ENCODE peak calls at places on chromosome X, in eight cellular contexts. I is mesendoderm, Z is astrocyte, L is endothelial cell of umbilical vein, A is HCT116, W is PC-3, S is mammary epithelial cell, R is mesenchymal stem cell. D is an unnamed sample.

GRCh38 chrX:40908857-40909475 is 173.6 kb upstream of the MED14 start:
- DNase-seq in I (peak; percentile 29), Z (peak; percentile 83), L (no peak), A (peak; percentile 16), W (peak; percentile 81), S (peak; percentile 53), R (peak; percentile 51), D (no peak)

GRCh38 chrX:6325437-6325836 is 96.8 kb upstream of the NLGN4X start:
- DNase-seq in I (peak; percentile 60), Z (no peak), L (no peak), A (no peak), W (no peak), S (no peak), R (no peak), D (no peak)

GRCh38 chrX:24242649-24243556 is 71.0 kb downstream of the SUPT20HL2 start:
- DNase-seq in I (peak; percentile 38), Z (peak; percentile 27), L (no peak), A (no peak), W (no peak), S (no peak), R (peak; percentile 60), D (peak; percentile 29)

GRCh38 chrX:2608638-2609430 is 82.3 kb upstream of the CD99 start:
- DNase-seq in I (peak; percentile 91), Z (peak; percentile 67), L (peak; percentile 82), A (peak; percentile 48), W (peak; percentile 83), S (peak; percentile 84), R (peak; percentile 88), D (peak; percentile 93)

GRCh38 chrX:20680998-20681397 is 414.3 kb upstream of the RPS6KA3 start:
- DNase-seq in I (no peak), Z (no peak), L (no peak), A (no peak), W (peak; percentile 12), S (no peak), R (no peak), D (no peak)

GRCh38 chrX:38868941-38869378 is 67.7 kb downstream of the MID1IP1 start:
- DNase-seq in I (no peak), Z (peak; percentile 40), L (peak; percentile 1), A (no peak), W (peak; percentile 70), S (peak; percentile 37), R (peak; percentile 86), D (no peak)

GRCh38 chrX:129478516-129478915 is 44.8 kb downstream of the SMARCA1 start:
- DNase-seq in I (no peak), Z (peak; percentile 63), L (no peak), A (no peak), W (no peak), S (no peak), R (peak; percentile 73), D (no peak)

GRCh38 chrX:53086464-53086863 is 4.3 kb downstream of the TSPYL2 start:
- DNase-seq in I (no peak), Z (no peak), L (no peak), A (no peak), W (no peak), S (no peak), R (no peak), D (no peak)

GRCh38 chrX:154541896-154542722 is 4.5 kb downstream of the G6PD start:
- DNase-seq in I (peak; percentile 63), Z (peak; percentile 80), L (peak; percentile 93), A (peak; percentile 34), W (peak; percentile 96), S (peak; percentile 84), R (peak; percentile 91), D (peak; percentile 57)

GRCh38 chrX:115173181-115173580 is 16.0 kb upstream of the RBMXL3 start:
- DNase-seq in I (peak; percentile 71), Z (no peak), L (no peak), A (no peak), W (no peak), S (no peak), R (no peak), D (no peak)

GRCh38 chrX:134600714-134601113 is 57.6 kb downstream of the PLAC1 start:
- DNase-seq in I (no peak), Z (peak; percentile 65), L (no peak), A (peak; percentile 46), W (peak; percentile 52), S (peak; percentile 28), R (peak; percentile 66), D (no peak)

GRCh38 chrX:134718329-134719317 is 60.4 kb upstream of the PLAC1 start:
- DNase-seq in I (peak; percentile 95), Z (peak; percentile 94), L (peak; percentile 94), A (peak; percentile 54), W (peak; percentile 96), S (peak; percentile 81), R (peak; percentile 94), D (no peak)

GRCh38 chrX:139091878-139092277 is 380.4 kb upstream of the FGF13 start:
- DNase-seq in I (no peak), Z (no peak), L (no peak), A (no peak), W (no peak), S (no peak), R (no peak), D (no peak)

GRCh38 chrX:71158603-71159002 is 14.0 kb downstream of the NLGN3 start:
- DNase-seq in I (no peak), Z (no peak), L (no peak), A (no peak), W (no peak), S (no peak), R (no peak), D (no peak)

GRCh38 chrX:63417649-63418048 is 66.5 kb upstream of the SPIN4 start:
- DNase-seq in I (no peak), Z (no peak), L (no peak), A (no peak), W (peak; percentile 70), S (no peak), R (no peak), D (no peak)

GRCh38 chrX:123876177-123876576 is 16.3 kb downstream of the XIAP start:
- DNase-seq in I (no peak), Z (no peak), L (no peak), A (no peak), W (no peak), S (no peak), R (no peak), D (no peak)

GRCh38 chrX:43745938-43746721 is 90.0 kb downstream of the MAOA start:
- DNase-seq in I (no peak), Z (peak; percentile 20), L (no peak), A (no peak), W (no peak), S (no peak), R (peak; percentile 1), D (no peak)

GRCh38 chrX:140501321-140501720 is 3.5 kb downstream of the SOX3 start:
- DNase-seq in I (peak; percentile 25), Z (no peak), L (no peak), A (no peak), W (no peak), S (no peak), R (no peak), D (no peak)

GRCh38 chrX:140501940-140502468 is 2.9 kb downstream of the SOX3 start:
- DNase-seq in I (peak; percentile 22), Z (no peak), L (no peak), A (no peak), W (no peak), S (no peak), R (no peak), D (no peak)

GRCh38 chrX:140503714-140504351 is 1.0 kb downstream of the SOX3 start:
- DNase-seq in I (peak; percentile 61), Z (peak; percentile 6), L (peak; percentile 8), A (no peak), W (no peak), S (no peak), R (peak; percentile 25), D (no peak)

GRCh38 chrX:140503230-140503585 is 1.7 kb downstream of the SOX3 start:
- DNase-seq in I (no peak), Z (no peak), L (no peak), A (no peak), W (no peak), S (no peak), R (no peak), D (no peak)

GRCh38 chrX:140502491-140503229 is 2.2 kb downstream of the SOX3 start:
- DNase-seq in I (peak; percentile 37), Z (no peak), L (no peak), A (no peak), W (no peak), S (no peak), R (no peak), D (no peak)
- H3K9ac ChIP-seq in I (no peak overlapping the region), Z (no peak overlapping the region), L (no peak overlapping the region), A (no peak overlapping the region), W (no peak overlapping the region), S (no peak overlapping the region), R (no peak overlapping the region), D (no peak overlapping the region)

DNA sequence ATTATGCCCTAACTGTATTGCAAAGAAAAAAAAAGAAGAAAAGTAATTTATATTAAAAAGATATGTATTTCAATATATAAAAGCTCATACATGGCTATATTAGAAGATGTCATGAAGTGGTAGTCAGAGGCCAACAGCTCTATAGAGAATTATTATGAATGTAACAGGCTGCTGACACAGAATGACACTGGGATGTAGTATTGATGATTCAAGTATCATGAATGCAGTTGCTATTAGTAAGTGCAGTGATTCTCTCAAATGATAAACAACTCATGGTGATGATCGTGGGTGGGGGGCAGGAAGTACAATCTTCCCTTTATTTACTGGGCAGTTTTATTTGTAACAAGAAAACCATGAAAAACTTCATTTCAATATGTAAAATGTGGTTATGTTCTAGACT is 124.6 kb downstream of the COL4A6 start:
- DNase-seq in I (no peak), Z (peak; percentile 32), L (no peak), A (no peak), W (peak; percentile 77), S (peak; percentile 64), R (peak; percentile 35), D (no peak)
- H3K27ac ChIP-seq in I (no peak overlapping the region), Z (no peak overlapping the region), L (no peak overlapping the region), A (no peak overlapping the region), W (peak overlapping the region; percentile 98), S (peak overlapping the region; percentile 67), R (no peak overlapping the region), D (no peak overlapping the region)

DNA sequence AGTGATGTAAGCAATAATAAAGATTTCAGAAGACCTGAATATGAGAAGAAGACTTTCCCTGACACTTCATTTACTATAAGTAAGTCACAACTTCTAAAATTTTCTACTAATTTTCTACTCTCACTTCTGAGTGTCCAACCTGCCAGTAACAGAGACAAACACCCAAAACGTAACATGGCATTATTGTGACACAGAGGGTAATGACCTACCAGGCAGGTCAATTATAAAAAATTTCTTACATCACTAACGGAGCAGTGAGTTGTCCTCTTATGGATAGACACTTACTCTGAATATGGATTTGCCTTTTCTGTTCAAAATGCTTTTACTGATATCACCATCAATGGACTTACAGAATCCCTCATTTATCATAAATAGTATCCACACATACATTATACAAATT is 405.9 kb upstream of the MAGEB16 start:
- DNase-seq in I (no peak), Z (no peak), L (no peak), A (no peak), W (no peak), S (no peak), R (no peak), D (no peak)
- H3K9ac ChIP-seq in I (no peak overlapping the region), Z (no peak overlapping the region), L (no peak overlapping the region), A (no peak overlapping the region), W (no peak overlapping the region), S (no peak overlapping the region), R (no peak overlapping the region), D (no peak overlapping the region)

DNA sequence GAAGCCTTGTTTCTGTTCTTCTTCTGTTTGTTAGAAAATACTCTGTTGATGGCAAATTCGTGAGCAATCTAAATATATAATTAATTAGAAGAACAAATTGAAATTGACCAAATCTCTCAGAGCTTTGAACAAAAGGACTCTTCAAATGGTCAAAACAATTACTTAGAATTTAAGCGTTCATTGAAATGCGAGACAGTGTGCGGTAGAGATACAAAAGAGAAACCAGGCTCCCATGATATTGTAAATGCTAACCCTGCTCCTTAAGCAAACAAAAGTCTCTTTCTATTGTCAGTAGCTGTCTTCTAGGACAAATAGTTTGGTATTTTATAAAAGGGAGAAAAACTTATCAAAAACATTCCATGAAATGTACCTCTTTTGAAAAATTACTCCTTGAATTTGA is 453.4 kb upstream of the MAGEB2 start:
- DNase-seq in I (no peak), Z (peak; percentile 22), L (no peak), A (no peak), W (no peak), S (no peak), R (no peak), D (no peak)
- H3K27ac ChIP-seq in I (no peak overlapping the region), Z (no peak overlapping the region), L (no peak overlapping the region), A (no peak overlapping the region), W (no peak overlapping the region), S (no peak overlapping the region), R (no peak overlapping the region), D (no peak overlapping the region)

D was measured in colonic mucosa.